ENCODE peak calls at places on chromosomes 11 and 22, in nine cellular contexts. J, N, S, Z, X, O, R, V and H are unnamed samples.

GRCh38 chr11:131998020-131998419 is 627.6 kb downstream of the NTM start:
- DNase-seq in J (peak; percentile 88), N (no peak), S (no peak), Z (no peak), X (no peak), O (no peak), R (peak; percentile 72), V (no peak), H (no peak)

GRCh38 chr11:68373189-68373809 is 60.9 kb downstream of the LRP5 start:
- DNase-seq in J (no peak), N (no peak), S (no peak), Z (no peak), X (no peak), O (no peak), R (no peak), V (no peak), H (peak; percentile 57)

GRCh38 chr11:111724615-111725129 is 41.5 kb downstream of the PPP2R1B start:
- DNase-seq in J (no peak), N (no peak), S (no peak), Z (no peak), X (no peak), O (no peak), R (no peak), V (no peak), H (no peak)

GRCh38 chr11:84855846-84856245 is 771.3 kb downstream of the DLG2 start:
- DNase-seq in J (no peak), N (no peak), S (no peak), Z (no peak), X (no peak), O (no peak), R (no peak), V (no peak), H (peak; percentile 15)

GRCh38 chr11:1755344-1756023 is 5.1 kb upstream of the IFITM10 start:
- DNase-seq in J (no peak), N (no peak), S (no peak), Z (no peak), X (no peak), O (no peak), R (peak; percentile 41), V (peak; percentile 62), H (no peak)

GRCh38 chr22:35684270-35684700 is 33.4 kb upstream of the APOL5 start:
- DNase-seq in J (no peak), N (no peak), S (no peak), Z (no peak), X (peak; percentile 3), O (no peak), R (peak; percentile 11), V (no peak), H (peak; percentile 57)

GRCh38 chr22:21626073-21626734 is 3.6 kb downstream of the YDJC start:
- DNase-seq in J (no peak), N (no peak), S (no peak), Z (no peak), X (no peak), O (no peak), R (no peak), V (no peak), H (no peak)

GRCh38 chr11:57776101-57776511 is 14.5 kb downstream of the CTNND1 start:
- DNase-seq in J (peak; percentile 91), N (no peak), S (no peak), Z (no peak), X (no peak), O (no peak), R (no peak), V (no peak), H (no peak)

GRCh38 chr22:40648386-40648785 is 11.9 kb upstream of the MRTFA start:
- DNase-seq in J (no peak), N (no peak), S (no peak), Z (no peak), X (no peak), O (no peak), R (no peak), V (no peak), H (no peak)

GRCh38 chr22:27329471-27329870 is 472.1 kb downstream of the MN1 start:
- DNase-seq in J (peak; percentile 49), N (no peak), S (no peak), Z (no peak), X (no peak), O (no peak), R (no peak), V (no peak), H (no peak)

GRCh38 chr22:50292643-50293440 is 14.6 kb downstream of the PLXNB2 start:
- DNase-seq in J (no peak), N (no peak), S (no peak), Z (no peak), X (no peak), O (no peak), R (no peak), V (peak; percentile 52), H (no peak)

GRCh38 chr22:40547729-40548143 is 88.8 kb downstream of the MRTFA start:
- DNase-seq in J (peak; percentile 61), N (no peak), S (no peak), Z (no peak), X (no peak), O (no peak), R (no peak), V (no peak), H (no peak)

GRCh38 chr22:42769574-42770447 is 49.1 kb upstream of the A4GALT start:
- DNase-seq in J (peak; percentile 64), N (no peak), S (no peak), Z (no peak), X (no peak), O (no peak), R (peak; percentile 11), V (peak; percentile 44), H (peak; percentile 71)

GRCh38 chr11:3052109-3052479 is 5.1 kb downstream of the CARS1 start:
- DNase-seq in J (no peak), N (no peak), S (no peak), Z (no peak), X (no peak), O (peak; percentile 25), R (peak; percentile 18), V (no peak), H (no peak)

GRCh38 chr11:117976445-117976844 is 9.7 kb upstream of the IL10RA start:
- DNase-seq in J (no peak), N (no peak), S (no peak), Z (no peak), X (no peak), O (no peak), R (no peak), V (no peak), H (no peak)

GRCh38 chr11:57214494-57214893 is 22.6 kb downstream of the APLNR start:
- DNase-seq in J (peak; percentile 71), N (no peak), S (no peak), Z (no peak), X (no peak), O (no peak), R (no peak), V (no peak), H (peak; percentile 38)

GRCh38 chr11:126410649-126411048 is 55.2 kb downstream of the ST3GAL4 start:
- DNase-seq in J (peak; percentile 86), N (no peak), S (no peak), Z (no peak), X (no peak), O (no peak), R (no peak), V (no peak), H (no peak)

GRCh38 chr11:76380161-76380976 is 563 bp downstream of the THAP12 start:
- DNase-seq in J (peak; percentile 53), N (peak; percentile 6), S (peak; percentile 7), Z (peak; percentile 56), X (no peak), O (peak; percentile 23), R (no peak), V (peak; percentile 49), H (no peak)

GRCh38 chr11:118618991-118619375 is 11.6 kb downstream of the PHLDB1 start:
- DNase-seq in J (peak; percentile 81), N (no peak), S (no peak), Z (no peak), X (no peak), O (no peak), R (no peak), V (peak; percentile 93), H (peak; percentile 66)

GRCh38 chr11:129249351-129249750 is 57.2 kb upstream of the ARHGAP32 start:
- DNase-seq in J (no peak), N (no peak), S (no peak), Z (no peak), X (peak; percentile 54), O (no peak), R (no peak), V (no peak), H (peak; percentile 82)

GRCh38 chr11:44946268-44946667 is 4.4 kb downstream of the TP53I11 start:
- DNase-seq in J (no peak), N (no peak), S (no peak), Z (no peak), X (no peak), O (no peak), R (no peak), V (no peak), H (peak; percentile 64)

GRCh38 chr11:83724704-83725114 is 438.5 kb upstream of the CCDC90B start:
- DNase-seq in J (peak; percentile 89), N (no peak), S (no peak), Z (no peak), X (no peak), O (no peak), R (no peak), V (no peak), H (peak; percentile 8)

GRCh38 chr11:11265994-11266606 is 87.0 kb downstream of the CSNK2A3 start:
- DNase-seq in J (peak; percentile 81), N (peak; percentile 4), S (no peak), Z (peak; percentile 51), X (no peak), O (peak; percentile 44), R (peak; percentile 39), V (peak; percentile 77), H (no peak)

GRCh38 chr11:13051257-13051656 is 42.1 kb downstream of the RASSF10 start:
- DNase-seq in J (peak; percentile 75), N (no peak), S (no peak), Z (no peak), X (no peak), O (no peak), R (no peak), V (no peak), H (no peak)